ENCODE peak calls at places on chromosomes 11 and 22, in eight cellular contexts. One of them, this sample, is unnamed. For H3K36me3, the result is how much of the 10 kb centered on the place peaks cover.

GRCh38 chr11:2902784-2903671 is 17.5 kb upstream of the CDKN1C start:
- DNase-seq in neural progenitor cell: peak
- DNase-seq in ovary: no peak
- DNase-seq in HCT116: no peak
- DNase-seq in iPS DF 6.9: no peak
- DNase-seq in adrenal gland: no peak
- DNase-seq in stomach: peak
- DNase-seq in tibial nerve: no peak
- DNase-seq in this sample: no peak

GRCh38 chr11:95419915-95420314 is 188.9 kb upstream of the SESN3 start:
- DNase-seq in neural progenitor cell: no peak
- DNase-seq in adrenal gland: no peak
- DNase-seq in ovary: no peak
- DNase-seq in stomach: no peak
- DNase-seq in tibial nerve: no peak
- DNase-seq in HCT116: no peak
- DNase-seq in iPS DF 6.9: no peak
- DNase-seq in this sample: no peak

GRCh38 chr22:41247703-41248102 is 7.0 kb upstream of the CHADL start:
- DNase-seq in stomach: no peak
- DNase-seq in neural progenitor cell: no peak
- DNase-seq in HCT116: no peak
- DNase-seq in ovary: no peak
- DNase-seq in adrenal gland: peak
- DNase-seq in iPS DF 6.9: no peak
- DNase-seq in tibial nerve: no peak
- DNase-seq in this sample: no peak

GRCh38 chr11:120180571-120181445 is 30.0 kb upstream of the OAF start:
- DNase-seq in ovary: no peak
- DNase-seq in stomach: peak
- DNase-seq in HCT116: no peak
- DNase-seq in neural progenitor cell: peak
- DNase-seq in iPS DF 6.9: no peak
- DNase-seq in adrenal gland: peak
- DNase-seq in tibial nerve: peak
- DNase-seq in this sample: peak

GRCh38 chr11:68383976-68384501 is 71.6 kb downstream of the LRP5 start:
- DNase-seq in tibial nerve: peak
- DNase-seq in stomach: peak
- DNase-seq in HCT116: peak
- DNase-seq in ovary: peak
- DNase-seq in iPS DF 6.9: peak
- DNase-seq in neural progenitor cell: peak
- DNase-seq in adrenal gland: peak
- DNase-seq in this sample: no peak

GRCh38 chr22:45889093-45889538 is 87.8 kb downstream of the WNT7B start:
- DNase-seq in HCT116: no peak
- DNase-seq in iPS DF 6.9: no peak
- DNase-seq in stomach: no peak
- DNase-seq in neural progenitor cell: no peak
- DNase-seq in ovary: no peak
- DNase-seq in tibial nerve: no peak
- DNase-seq in adrenal gland: no peak
- DNase-seq in this sample: no peak

GRCh38 chr11:120128392-120129172 is 9.3 kb downstream of the TRIM29 start:
- DNase-seq in iPS DF 6.9: no peak
- DNase-seq in neural progenitor cell: no peak
- DNase-seq in adrenal gland: peak
- DNase-seq in stomach: no peak
- DNase-seq in HCT116: no peak
- DNase-seq in tibial nerve: peak
- DNase-seq in ovary: peak
- DNase-seq in this sample: no peak

GRCh38 chr22:45742866-45743450 is 71.3 kb downstream of the ATXN10 start:
- DNase-seq in HCT116: no peak
- DNase-seq in stomach: peak
- DNase-seq in tibial nerve: no peak
- DNase-seq in iPS DF 6.9: no peak
- DNase-seq in ovary: no peak
- DNase-seq in adrenal gland: no peak
- DNase-seq in neural progenitor cell: no peak
- DNase-seq in this sample: no peak

GRCh38 chr11:13927496-13927895 is 35.0 kb upstream of the SPON1 start:
- DNase-seq in iPS DF 6.9: no peak
- DNase-seq in stomach: no peak
- DNase-seq in ovary: no peak
- DNase-seq in tibial nerve: no peak
- DNase-seq in adrenal gland: no peak
- DNase-seq in neural progenitor cell: no peak
- DNase-seq in HCT116: no peak
- DNase-seq in this sample: no peak

GRCh38 chr11:114307524-114308203 is 11.5 kb downstream of the NNMT start:
- DNase-seq in stomach: peak
- DNase-seq in HCT116: no peak
- DNase-seq in iPS DF 6.9: no peak
- DNase-seq in tibial nerve: peak
- DNase-seq in neural progenitor cell: no peak
- DNase-seq in adrenal gland: peak
- DNase-seq in ovary: no peak
- DNase-seq in this sample: peak

GRCh38 chr11:12707500-12707880 is 33.3 kb downstream of the TEAD1 start:
- DNase-seq in ovary: no peak
- DNase-seq in iPS DF 6.9: no peak
- DNase-seq in stomach: no peak
- DNase-seq in adrenal gland: no peak
- DNase-seq in HCT116: no peak
- DNase-seq in neural progenitor cell: no peak
- DNase-seq in tibial nerve: no peak
- DNase-seq in this sample: no peak

GRCh38 chr22:42171946-42172345 is 41.3 kb upstream of the CYP2D6 start:
- DNase-seq in neural progenitor cell: no peak
- DNase-seq in stomach: no peak
- DNase-seq in iPS DF 6.9: no peak
- DNase-seq in HCT116: no peak
- DNase-seq in tibial nerve: no peak
- DNase-seq in ovary: no peak
- DNase-seq in adrenal gland: no peak
- DNase-seq in this sample: no peak

GRCh38 chr11:12162652-12163051 is 52.3 kb downstream of the MICAL2 start:
- DNase-seq in HCT116: no peak
- DNase-seq in adrenal gland: no peak
- DNase-seq in iPS DF 6.9: no peak
- DNase-seq in neural progenitor cell: no peak
- DNase-seq in stomach: no peak
- DNase-seq in ovary: no peak
- DNase-seq in tibial nerve: no peak
- DNase-seq in this sample: no peak

GRCh38 chr11:83662494-83662893 is 376.3 kb upstream of the CCDC90B start:
- DNase-seq in neural progenitor cell: no peak
- DNase-seq in tibial nerve: no peak
- DNase-seq in stomach: no peak
- DNase-seq in iPS DF 6.9: no peak
- DNase-seq in adrenal gland: no peak
- DNase-seq in ovary: no peak
- DNase-seq in HCT116: no peak
- DNase-seq in this sample: no peak

GRCh38 chr11:108768964-108769363 is 104.1 kb downstream of the DDX10 start:
- DNase-seq in tibial nerve: no peak
- DNase-seq in iPS DF 6.9: no peak
- DNase-seq in adrenal gland: no peak
- DNase-seq in neural progenitor cell: no peak
- DNase-seq in HCT116: no peak
- DNase-seq in stomach: no peak
- DNase-seq in ovary: no peak
- DNase-seq in this sample: no peak

GRCh38 chr11:23010790-23011340 is 150.6 kb upstream of the CCDC179 start:
- DNase-seq in stomach: peak
- DNase-seq in adrenal gland: no peak
- DNase-seq in neural progenitor cell: no peak
- DNase-seq in tibial nerve: no peak
- DNase-seq in iPS DF 6.9: no peak
- DNase-seq in HCT116: no peak
- DNase-seq in ovary: no peak
- DNase-seq in this sample: no peak

GRCh38 chr11:130145975-130146776 is 13.4 kb upstream of the ST14 start:
- DNase-seq in ovary: no peak
- DNase-seq in iPS DF 6.9: peak
- DNase-seq in HCT116: peak
- DNase-seq in adrenal gland: peak
- DNase-seq in stomach: peak
- DNase-seq in tibial nerve: no peak
- DNase-seq in neural progenitor cell: no peak
- DNase-seq in this sample: no peak

GRCh38 chr11:112307617-112308016 is 47.0 kb upstream of the PLET1 start:
- DNase-seq in ovary: no peak
- DNase-seq in adrenal gland: no peak
- DNase-seq in stomach: no peak
- DNase-seq in tibial nerve: no peak
- DNase-seq in neural progenitor cell: no peak
- DNase-seq in iPS DF 6.9: no peak
- DNase-seq in HCT116: no peak
- DNase-seq in this sample: no peak

GRCh38 chr22:38829485-38829884 is 14.3 kb downstream of the NPTXR start:
- DNase-seq in HCT116: no peak
- DNase-seq in stomach: no peak
- DNase-seq in ovary: no peak
- DNase-seq in adrenal gland: no peak
- DNase-seq in tibial nerve: no peak
- DNase-seq in iPS DF 6.9: no peak
- DNase-seq in neural progenitor cell: no peak
- DNase-seq in this sample: no peak

GRCh38 chr11:62402226-62402625 is 16.6 kb upstream of the SCGB1A1 start:
- DNase-seq in iPS DF 6.9: no peak
- DNase-seq in neural progenitor cell: no peak
- DNase-seq in ovary: peak
- DNase-seq in adrenal gland: peak
- DNase-seq in tibial nerve: peak
- DNase-seq in HCT116: no peak
- DNase-seq in stomach: peak
- DNase-seq in this sample: peak

GRCh38 chr11:74035264-74035663 is 26.4 kb upstream of the UCP3 start:
- DNase-seq in adrenal gland: no peak
- DNase-seq in ovary: no peak
- DNase-seq in iPS DF 6.9: no peak
- DNase-seq in HCT116: no peak
- DNase-seq in neural progenitor cell: no peak
- DNase-seq in stomach: no peak
- DNase-seq in tibial nerve: no peak
- DNase-seq in this sample: no peak

GRCh38 chr11:59754859-59755700 is at the start of gene STX3:
- DNase-seq in tibial nerve: peak
- DNase-seq in iPS DF 6.9: peak
- DNase-seq in stomach: peak
- DNase-seq in adrenal gland: peak
- DNase-seq in ovary: peak
- DNase-seq in neural progenitor cell: peak
- DNase-seq in HCT116: peak
- DNase-seq in this sample: peak

GRCh38 chr11:59758638-59759037 is 3.5 kb downstream of the STX3 start:
- DNase-seq in neural progenitor cell: no peak
- DNase-seq in adrenal gland: no peak
- DNase-seq in ovary: no peak
- DNase-seq in HCT116: no peak
- DNase-seq in tibial nerve: no peak
- DNase-seq in iPS DF 6.9: no peak
- DNase-seq in stomach: no peak
- DNase-seq in this sample: no peak

GRCh38 chr11:59755701-59756495 is 722 bp downstream of the STX3 start:
- DNase-seq in stomach: peak
- DNase-seq in iPS DF 6.9: peak
- DNase-seq in ovary: peak
- DNase-seq in HCT116: peak
- DNase-seq in neural progenitor cell: peak
- DNase-seq in adrenal gland: peak
- DNase-seq in tibial nerve: peak
- DNase-seq in this sample: peak

GRCh38 chr11:59756496-59756840 is 1.3 kb downstream of the STX3 start:
- DNase-seq in tibial nerve: no peak
- DNase-seq in iPS DF 6.9: no peak
- DNase-seq in ovary: no peak
- DNase-seq in stomach: no peak
- DNase-seq in neural progenitor cell: no peak
- DNase-seq in adrenal gland: no peak
- DNase-seq in HCT116: no peak
- DNase-seq in this sample: no peak

GRCh38 chr11:59756845-59757244 is 1.7 kb downstream of the STX3 start:
- DNase-seq in adrenal gland: peak
- DNase-seq in tibial nerve: no peak
- DNase-seq in neural progenitor cell: no peak
- DNase-seq in stomach: peak
- DNase-seq in ovary: no peak
- DNase-seq in HCT116: peak
- DNase-seq in iPS DF 6.9: no peak
- DNase-seq in this sample: no peak
- H3K4me3 ChIP-seq in adrenal gland: no peak
- H3K4me3 ChIP-seq in tibial nerve: no peak
- H3K4me3 ChIP-seq in neural progenitor cell: peak
- H3K4me3 ChIP-seq in stomach: peak
- H3K4me3 ChIP-seq in ovary: no peak
- H3K4me3 ChIP-seq in HCT116: peak
- H3K4me3 ChIP-seq in iPS DF 6.9: no peak
- H3K4me3 ChIP-seq in this sample: no peak

DNA sequence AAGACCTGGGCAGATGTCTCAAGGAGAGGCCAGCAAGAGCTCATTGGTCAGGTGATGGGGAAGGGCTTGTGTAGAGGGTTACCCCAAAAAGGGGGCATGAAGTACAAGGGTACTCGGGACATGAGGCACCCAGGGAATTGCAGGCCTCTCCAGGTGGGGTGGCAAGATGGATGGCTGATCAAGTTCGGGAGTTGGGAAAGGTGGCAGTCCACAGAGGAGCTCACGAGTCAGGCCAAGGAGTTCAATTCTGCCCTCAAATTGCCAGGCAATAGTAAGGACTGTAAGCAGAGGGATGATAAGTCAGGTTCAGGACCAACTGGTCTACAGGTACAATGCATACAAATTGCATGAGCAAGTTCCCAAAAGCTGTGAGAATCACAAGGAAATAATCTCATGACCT is 42.3 kb upstream of the SLC25A1 start:
- DNase-seq in tibial nerve: no peak
- DNase-seq in neural progenitor cell: no peak
- DNase-seq in ovary: no peak
- DNase-seq in iPS DF 6.9: no peak
- DNase-seq in adrenal gland: no peak
- DNase-seq in stomach: no peak
- DNase-seq in HCT116: no peak
- DNase-seq in this sample: no peak
- H3K36me3 ChIP-seq in tibial nerve: under half
- H3K36me3 ChIP-seq in neural progenitor cell: under half
- H3K36me3 ChIP-seq in ovary: under half
- H3K36me3 ChIP-seq in iPS DF 6.9: under half
- H3K36me3 ChIP-seq in adrenal gland: under half
- H3K36me3 ChIP-seq in stomach: under half
- H3K36me3 ChIP-seq in HCT116: under half
- H3K36me3 ChIP-seq in this sample: under half

GRCh38 chr11:63670077-63670737 is 969 bp downstream of the ATL3 start:
- DNase-seq in ovary: no peak
- DNase-seq in neural progenitor cell: no peak
- DNase-seq in HCT116: no peak
- DNase-seq in tibial nerve: peak
- DNase-seq in iPS DF 6.9: no peak
- DNase-seq in adrenal gland: no peak
- DNase-seq in stomach: no peak
- DNase-seq in this sample: no peak
- H3K4me3 ChIP-seq in ovary: peak
- H3K4me3 ChIP-seq in neural progenitor cell: peak
- H3K4me3 ChIP-seq in HCT116: peak
- H3K4me3 ChIP-seq in tibial nerve: peak
- H3K4me3 ChIP-seq in iPS DF 6.9: peak
- H3K4me3 ChIP-seq in adrenal gland: peak
- H3K4me3 ChIP-seq in stomach: peak
- H3K4me3 ChIP-seq in this sample: peak

GRCh38 chr22:27628891-27629631 is 172.5 kb downstream of the MN1 start:
- DNase-seq in adrenal gland: no peak
- DNase-seq in neural progenitor cell: no peak
- DNase-seq in tibial nerve: no peak
- DNase-seq in stomach: no peak
- DNase-seq in HCT116: peak
- DNase-seq in iPS DF 6.9: no peak
- DNase-seq in ovary: no peak
- DNase-seq in this sample: no peak
- H3K36me3 ChIP-seq in adrenal gland: under half
- H3K36me3 ChIP-seq in neural progenitor cell: under half
- H3K36me3 ChIP-seq in tibial nerve: under half
- H3K36me3 ChIP-seq in stomach: under half
- H3K36me3 ChIP-seq in HCT116: under half
- H3K36me3 ChIP-seq in iPS DF 6.9: under half
- H3K36me3 ChIP-seq in ovary: under half
- H3K36me3 ChIP-seq in this sample: under half

This sample was measured in right atrium auricular region.